ENCODE peak calls at places on chromosomes 13 and 19, in nine cellular contexts. Y, Q, I, R, D, X, F, C and G are unnamed samples.

GRCh38 chr19:7953060-7953459 is 9.6 kb upstream of the TIMM44 start:
- DNase-seq in X (no peak), F (no peak), R (no peak), Y (no peak), Q (peak; percentile 21), C (no peak), I (no peak), D (no peak), G (no peak)

GRCh38 chr19:44585371-44586141 is 27.8 kb upstream of the IGSF23 start:
- DNase-seq in Q (peak; percentile 53), Y (peak; percentile 39), I (no peak), R (no peak), C (no peak), D (no peak), F (no peak), X (no peak), G (no peak)

GRCh38 chr13:21385710-21386109 is 73.4 kb downstream of the ZDHHC20 start:
- DNase-seq in I (no peak), Q (no peak), C (no peak), X (no peak), F (no peak), D (no peak), R (no peak), Y (no peak), G (no peak)

GRCh38 chr13:44458313-44458975 is 84.8 kb downstream of the SERP2 start:
- DNase-seq in R (no peak), Y (no peak), I (no peak), C (no peak), F (no peak), Q (no peak), X (no peak), D (no peak), G (no peak)

GRCh38 chr13:83796364-83796763 is 85.9 kb downstream of the SLITRK1 start:
- DNase-seq in Q (no peak), D (no peak), F (no peak), R (no peak), C (no peak), Y (no peak), I (no peak), X (no peak), G (no peak)

GRCh38 chr19:4108767-4109625 is 14.9 kb downstream of the MAP2K2 start:
- DNase-seq in I (peak; percentile 66), X (peak; percentile 69), R (no peak), Y (no peak), C (no peak), F (no peak), D (peak; percentile 83), Q (no peak), G (no peak)

GRCh38 chr13:50390503-50391248 is 375.4 kb downstream of the KCNRG start:
- DNase-seq in C (no peak), Q (no peak), I (no peak), X (no peak), F (no peak), R (no peak), Y (no peak), D (no peak), G (peak; percentile 13)

GRCh38 chr19:16034180-16034579 is 42.1 kb upstream of the TPM4 start:
- DNase-seq in F (no peak), D (no peak), Y (no peak), I (no peak), R (no peak), X (no peak), Q (no peak), C (no peak), G (no peak)

GRCh38 chr13:30998548-30999140 is 66.2 kb downstream of the TEX26 start:
- DNase-seq in F (no peak), Y (peak; percentile 42), Q (peak; percentile 73), X (no peak), R (no peak), C (no peak), D (no peak), I (no peak), G (no peak)

GRCh38 chr19:35352177-35352447 is 4.4 kb downstream of the FFAR1 start:
- DNase-seq in R (no peak), X (no peak), I (no peak), F (no peak), Q (no peak), D (no peak), Y (no peak), C (no peak), G (no peak)

GRCh38 chr13:29411493-29411892 is 184.0 kb downstream of the SLC7A1 start:
- DNase-seq in Y (no peak), Q (no peak), I (no peak), F (no peak), R (no peak), X (no peak), D (no peak), C (no peak), G (no peak)

GRCh38 chr19:22901431-22902130 is 69.5 kb downstream of the ZNF723 start:
- DNase-seq in I (no peak), F (no peak), Y (no peak), C (no peak), R (no peak), Q (no peak), X (no peak), D (no peak), G (no peak)

GRCh38 chr13:79451500-79451962 is 29.4 kb upstream of the NDFIP2 start:
- DNase-seq in I (no peak), D (peak; percentile 57), C (no peak), F (no peak), R (peak; percentile 13), X (peak; percentile 79), Q (peak; percentile 92), Y (peak; percentile 71), G (peak; percentile 20)

GRCh38 chr13:84972907-84973306 is 826.3 kb downstream of the SLITRK6 start:
- DNase-seq in Q (no peak), X (no peak), C (no peak), F (no peak), Y (no peak), D (no peak), R (no peak), I (no peak), G (no peak)
- H3K4me3 ChIP-seq in Q (no peak overlapping the region), X (no peak overlapping the region), C (no peak overlapping the region), F (no peak overlapping the region), Y (no peak overlapping the region), D (no peak overlapping the region), R (no peak overlapping the region), I (no peak overlapping the region), G (no peak overlapping the region)

DNA sequence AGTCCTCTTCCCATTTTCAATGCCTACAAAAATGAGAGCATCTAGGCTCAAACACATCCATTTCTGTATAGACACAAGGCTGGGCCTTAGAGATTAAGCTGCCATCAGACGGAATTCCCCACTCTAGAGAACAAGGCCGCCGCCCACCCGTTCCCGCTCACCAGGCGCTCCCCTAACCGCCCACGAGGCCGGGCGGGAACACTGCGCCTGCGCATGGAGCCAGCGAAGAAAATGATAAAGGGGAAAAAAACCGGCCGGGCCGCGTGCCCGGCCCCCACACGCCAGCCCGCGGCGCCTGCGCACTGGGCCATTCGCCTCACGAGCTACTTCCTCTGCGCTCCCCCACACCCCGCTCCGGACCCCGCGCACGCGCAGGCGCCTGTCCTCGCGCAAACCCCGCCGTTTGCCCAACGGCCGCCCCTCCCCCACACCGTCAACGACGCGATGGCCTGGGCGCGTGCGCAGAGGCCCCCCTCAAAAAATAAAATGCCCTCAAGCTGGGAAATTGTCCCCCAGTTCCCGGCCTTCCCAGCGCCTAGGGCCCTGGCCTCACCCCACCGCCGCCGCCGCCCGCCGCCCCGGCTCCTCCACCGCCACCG is 540 bp downstream of the HNRNPL start:
- DNase-seq in X (peak; percentile 98), F (peak; percentile 99), D (peak; percentile 95), C (peak; percentile 98), I (peak; percentile 98), Q (peak; percentile 92), Y (peak; percentile 96), R (peak; percentile 100), G (peak; percentile 93)
- H3K4me1 ChIP-seq in X (peaks cover 61% of the 10 kb centered on the region), F (peaks cover 31% of the 10 kb centered on the region), D (peaks cover 28% of the 10 kb centered on the region), C (peaks cover 27% of the 10 kb centered on the region), I (no peaks in the 10 kb centered on the region), Q (peaks cover 15% of the 10 kb centered on the region), Y (peaks cover 11% of the 10 kb centered on the region), R (peaks cover 50% of the 10 kb centered on the region), G (peaks cover 23% of the 10 kb centered on the region)

GRCh38 chr19:49337267-49338022 is 2.2 kb downstream of the CD37 start:
- DNase-seq in X (no peak), C (no peak), I (peak; percentile 12), Q (no peak), D (no peak), F (no peak), Y (no peak), R (no peak), G (no peak)
- H3K4me3 ChIP-seq in X (peak overlapping the region; percentile 11), C (no peak overlapping the region), I (no peak overlapping the region), Q (no peak overlapping the region), D (no peak overlapping the region), F (no peak overlapping the region), Y (no peak overlapping the region), R (no peak overlapping the region), G (no peak overlapping the region)

GRCh38 chr13:99078014-99078771 is 100.3 kb upstream of the DOCK9 start:
- DNase-seq in D (peak; percentile 42), R (no peak), C (no peak), Y (no peak), F (no peak), Q (no peak), X (no peak), I (no peak), G (no peak)
- H3K4me1 ChIP-seq in D (peaks cover 27% of the 10 kb centered on the region), R (peaks cover 2% of the 10 kb centered on the region), C (no peaks in the 10 kb centered on the region), Y (no peaks in the 10 kb centered on the region), F (no peaks in the 10 kb centered on the region), Q (no peaks in the 10 kb centered on the region), X (peaks cover 42% of the 10 kb centered on the region), I (no peaks in the 10 kb centered on the region), G (no peaks in the 10 kb centered on the region)

DNA sequence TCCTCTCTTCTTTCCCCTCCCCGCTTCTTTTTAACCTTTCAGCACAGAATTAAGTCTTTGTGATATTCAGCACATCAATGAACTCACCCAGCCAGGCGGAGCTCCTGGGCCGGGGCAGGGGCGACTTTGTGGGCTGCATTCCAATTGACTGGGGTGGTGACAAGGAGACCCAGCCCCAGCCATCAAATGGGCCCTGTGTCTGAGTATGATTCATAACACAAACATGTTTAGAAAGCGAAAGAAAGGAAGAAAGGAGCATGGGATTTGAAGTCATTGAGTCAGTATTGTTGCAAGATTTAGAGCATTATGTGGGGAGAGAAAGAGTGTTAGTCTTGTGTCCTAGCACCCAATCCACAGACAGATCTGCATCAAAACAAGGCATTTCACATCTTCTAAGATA is 185.3 kb downstream of the LHFPL6 start:
- DNase-seq in Y (peak; percentile 66), F (no peak), C (no peak), I (peak; percentile 57), Q (peak; percentile 72), R (no peak), X (no peak), D (no peak), G (peak; percentile 95)
- H3K4me3 ChIP-seq in Y (no peak overlapping the region), F (no peak overlapping the region), C (peak overlapping the region; percentile 33), I (no peak overlapping the region), Q (peak overlapping the region; percentile 10), R (no peak overlapping the region), X (no peak overlapping the region), D (no peak overlapping the region), G (peak overlapping the region; percentile 6)

GRCh38 chr19:1648156-1648925 is 4.1 kb downstream of the TCF3 start:
- DNase-seq in X (no peak), R (no peak), Y (no peak), C (no peak), I (no peak), D (no peak), F (no peak), Q (no peak), G (no peak)
- H3K4me1 ChIP-seq in X (peaks cover 12% of the 10 kb centered on the region), R (peaks cover 9% of the 10 kb centered on the region), Y (peaks cover 3% of the 10 kb centered on the region), C (peaks cover 28% of the 10 kb centered on the region), I (no peaks in the 10 kb centered on the region), D (peaks cover 4% of the 10 kb centered on the region), F (peaks cover 5% of the 10 kb centered on the region), Q (peaks cover 3% of the 10 kb centered on the region), G (no peaks in the 10 kb centered on the region)